ENCODE peak calls at places on chromosomes 3 and 15, in six cellular contexts. D is GM23248, R is HCT116, N is hepatocyte, Y is neural progenitor cell, W is MM.1S. V is an unnamed sample. For H3K9me3, the result is how much of the 10 kb centered on the place peaks cover.

GRCh38 chr15:42035362-42035761 is 14.5 kb upstream of the PLA2G4E start:
- DNase-seq in D (peak), R (no peak), N (peak), Y (no peak), W (peak), V (peak)

GRCh38 chr15:57896114-57896513 is 169.4 kb downstream of the ALDH1A2 start:
- DNase-seq in D (no peak), R (no peak), N (no peak), Y (no peak), W (no peak), V (no peak)

GRCh38 chr3:30199096-30199734 is 407.2 kb upstream of the TGFBR2 start:
- DNase-seq in D (peak), R (peak), N (peak), Y (peak), W (peak), V (peak)

GRCh38 chr15:64934023-64934422 is 22.3 kb downstream of the ANKDD1A start:
- DNase-seq in D (no peak), R (no peak), N (no peak), Y (no peak), W (no peak), V (no peak)

GRCh38 chr3:113132571-113132996 is 78.8 kb upstream of the BOC start:
- DNase-seq in D (peak), R (no peak), N (no peak), Y (no peak), W (no peak), V (no peak)

GRCh38 chr3:177610677-177611654 is 413.7 kb upstream of the TBL1XR1 start:
- DNase-seq in D (no peak), R (no peak), N (peak), Y (no peak), W (peak), V (no peak)

GRCh38 chr15:57994468-57995154 is 70.9 kb downstream of the ALDH1A2 start:
- DNase-seq in D (no peak), R (no peak), N (peak), Y (no peak), W (no peak), V (no peak)

GRCh38 chr3:115448856-115449255 is 174.5 kb upstream of the GAP43 start:
- DNase-seq in D (peak), R (no peak), N (no peak), Y (no peak), W (no peak), V (no peak)

GRCh38 chr15:57820119-57820518 is 113.6 kb downstream of the POLR2M start:
- DNase-seq in D (peak), R (no peak), N (no peak), Y (no peak), W (no peak), V (no peak)

GRCh38 chr3:9947025-9947995 is 4.9 kb downstream of the PRRT3 start:
- DNase-seq in D (peak), R (peak), N (peak), Y (peak), W (no peak), V (no peak)

GRCh38 chr3:161559177-161559998 is 62.8 kb downstream of the OTOL1 start:
- DNase-seq in D (peak), R (peak), N (peak), Y (peak), W (peak), V (peak)

GRCh38 chr3:102225407-102226132 is 209.2 kb upstream of the ZPLD1 start:
- DNase-seq in D (peak), R (peak), N (peak), Y (peak), W (peak), V (peak)

GRCh38 chr3:72972706-72973030 is 23.9 kb upstream of the PPP4R2 start:
- DNase-seq in D (no peak), R (no peak), N (no peak), Y (no peak), W (no peak), V (no peak)

GRCh38 chr3:106212658-106213222 is 343.9 kb upstream of the CBLB start:
- DNase-seq in D (peak), R (no peak), N (no peak), Y (no peak), W (no peak), V (no peak)

GRCh38 chr3:77323616-77324015 is 283.7 kb downstream of the ROBO2 start:
- DNase-seq in D (no peak), R (no peak), N (no peak), Y (no peak), W (no peak), V (no peak)

GRCh38 chr3:46334911-46335478 is 18.9 kb upstream of the CCR2 start:
- DNase-seq in D (peak), R (no peak), N (peak), Y (no peak), W (peak), V (no peak)

GRCh38 chr3:149965278-149965677 is 5.4 kb downstream of the PFN2 start:
- DNase-seq in D (peak), R (no peak), N (no peak), Y (no peak), W (no peak), V (peak)

GRCh38 chr3:52121459-52121795 is 32.8 kb downstream of the POC1A start:
- DNase-seq in D (no peak), R (no peak), N (no peak), Y (no peak), W (no peak), V (peak)

GRCh38 chr3:124217542-124217941 is 225.6 kb upstream of the ROPN1 start:
- DNase-seq in D (peak), R (peak), N (peak), Y (peak), W (peak), V (peak)

GRCh38 chr3:139307601-139308146 is 36.1 kb upstream of the MRPS22 start:
- DNase-seq in D (no peak), R (no peak), N (no peak), Y (no peak), W (no peak), V (no peak)

GRCh38 chr15:62656071-62656470 is 386.5 kb upstream of the TPM1 start:
- DNase-seq in D (no peak), R (no peak), N (no peak), Y (no peak), W (no peak), V (no peak)

GRCh38 chr3:128320551-128321340 is 145.9 kb downstream of the DNAJB8 start:
- DNase-seq in D (no peak), R (no peak), N (no peak), Y (no peak), W (no peak), V (no peak)

GRCh38 chr3:49673715-49674490 is at the start of gene APEH:
- DNase-seq in D (peak), R (peak), N (peak), Y (peak), W (peak), V (peak)

GRCh38 chr3:8560608-8561007 is 59.0 kb downstream of the LMCD1 start:
- DNase-seq in D (peak), R (no peak), N (peak), Y (no peak), W (no peak), V (no peak)

GRCh38 chr15:61364871-61365270 is 135.8 kb upstream of the RORA start:
- DNase-seq in D (no peak), R (no peak), N (peak), Y (peak), W (no peak), V (no peak)

GRCh38 chr15:90022345-90022744 is 21.2 kb downstream of the ZNF710 start:
- DNase-seq in D (no peak), R (no peak), N (no peak), Y (no peak), W (no peak), V (no peak)

GRCh38 chr15:36271048-36271447 is 308.4 kb upstream of the CDIN1 start:
- DNase-seq in D (no peak), R (no peak), N (no peak), Y (peak), W (no peak), V (no peak)

DNA sequence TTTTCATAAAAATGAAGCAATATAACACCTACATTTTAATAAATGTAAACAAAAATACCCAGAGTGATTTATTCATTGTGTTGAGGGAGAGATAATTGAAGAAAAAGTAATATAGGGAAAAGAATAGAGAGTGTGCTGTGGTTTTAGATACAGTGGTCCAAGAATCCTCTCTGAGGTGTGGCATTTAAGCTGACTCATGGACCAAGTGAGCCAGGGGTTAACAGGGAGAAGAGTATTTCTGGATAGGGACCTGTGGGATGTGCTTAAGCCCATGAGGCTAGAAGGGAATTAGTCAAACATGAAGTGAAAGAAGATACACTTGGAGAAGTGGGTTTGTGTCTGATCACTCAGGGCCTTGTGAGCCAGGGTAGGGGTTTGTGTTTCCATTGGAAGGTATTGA is 680.7 kb upstream of the GRM7 start:
- DNase-seq in D (no peak), R (no peak), N (no peak), Y (no peak), W (no peak), V (no peak)
- H3K9me3 ChIP-seq in D (under half), R (under half), N (under half), Y (under half), W (under half), V (under half)

GRCh38 chr15:100598655-100599054 is 3.3 kb downstream of the LINS1 start:
- DNase-seq in D (no peak), R (no peak), N (no peak), Y (no peak), W (no peak), V (no peak)

GRCh38 chr15:100601158-100601557 is 826 bp downstream of the LINS1 start:
- DNase-seq in D (peak), R (no peak), N (peak), Y (peak), W (peak), V (peak)

GRCh38 chr15:100602822-100603393 is 519 bp downstream of the ASB7 start:
- DNase-seq in D (peak), R (no peak), N (peak), Y (peak), W (peak), V (peak)

GRCh38 chr15:100602064-100602821 is at the start of the genes ASB7 and LINS1:
- DNase-seq in D (peak), R (peak), N (peak), Y (peak), W (peak), V (peak)

GRCh38 chr15:100601628-100602063 is 338 bp downstream of the LINS1 start:
- DNase-seq in D (no peak), R (no peak), N (no peak), Y (no peak), W (peak), V (no peak)
- H3K4me2 ChIP-seq in D (peak), R (peak), N (peak), Y (peak), W (peak), V (peak)

GRCh38 chr3:134009345-134010000 is 20.3 kb downstream of the SLCO2A1 start:
- DNase-seq in D (peak), R (no peak), N (no peak), Y (no peak), W (no peak), V (no peak)
- TF ChIP-seq EZH2phosphoT487 in D (no peak), R (no peak), N (no peak), Y (no peak), W (no peak), V (no peak)

DNA sequence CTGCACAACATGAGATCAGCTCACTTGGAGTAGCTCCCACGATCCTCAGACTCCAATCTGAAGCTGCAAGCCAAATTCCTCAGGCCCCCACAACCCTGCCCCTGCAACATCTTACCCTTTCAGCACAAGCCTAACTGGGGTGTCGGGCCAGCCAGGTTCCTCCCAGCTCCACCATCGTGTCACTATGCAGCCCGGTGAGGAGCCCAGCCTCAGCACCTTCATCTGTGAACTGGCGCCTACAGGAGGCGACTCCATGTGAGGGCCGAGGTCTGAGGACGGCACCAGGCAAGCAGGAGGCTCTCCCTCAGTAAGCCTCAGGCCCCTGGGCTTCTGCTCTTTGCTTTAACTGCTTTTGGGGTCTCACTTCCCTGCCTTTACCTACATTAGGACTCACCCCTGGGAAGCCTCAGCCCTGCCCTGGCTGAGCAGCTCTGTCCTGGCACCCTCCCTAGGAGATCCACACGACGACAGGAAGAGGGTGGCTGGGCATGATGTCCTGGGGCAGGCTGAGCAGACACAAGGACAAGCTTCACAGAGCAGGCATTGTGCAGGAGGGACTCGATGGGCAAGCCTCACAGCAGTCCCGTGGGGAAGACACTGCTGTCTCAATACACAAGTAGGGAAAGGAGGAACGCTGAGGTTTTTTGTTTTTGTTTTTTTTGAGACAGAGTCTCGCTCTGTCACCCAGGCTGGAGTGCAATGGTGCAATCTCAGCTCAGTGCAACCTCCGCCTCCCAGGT is 104.6 kb downstream of the ADAMTS17 start:
- DNase-seq in D (no peak), R (no peak), N (no peak), Y (no peak), W (no peak), V (no peak)
- H3K9me3 ChIP-seq in D (under half), R (under half), N (under half), Y (under half), W (under half), V (under half)

DNA sequence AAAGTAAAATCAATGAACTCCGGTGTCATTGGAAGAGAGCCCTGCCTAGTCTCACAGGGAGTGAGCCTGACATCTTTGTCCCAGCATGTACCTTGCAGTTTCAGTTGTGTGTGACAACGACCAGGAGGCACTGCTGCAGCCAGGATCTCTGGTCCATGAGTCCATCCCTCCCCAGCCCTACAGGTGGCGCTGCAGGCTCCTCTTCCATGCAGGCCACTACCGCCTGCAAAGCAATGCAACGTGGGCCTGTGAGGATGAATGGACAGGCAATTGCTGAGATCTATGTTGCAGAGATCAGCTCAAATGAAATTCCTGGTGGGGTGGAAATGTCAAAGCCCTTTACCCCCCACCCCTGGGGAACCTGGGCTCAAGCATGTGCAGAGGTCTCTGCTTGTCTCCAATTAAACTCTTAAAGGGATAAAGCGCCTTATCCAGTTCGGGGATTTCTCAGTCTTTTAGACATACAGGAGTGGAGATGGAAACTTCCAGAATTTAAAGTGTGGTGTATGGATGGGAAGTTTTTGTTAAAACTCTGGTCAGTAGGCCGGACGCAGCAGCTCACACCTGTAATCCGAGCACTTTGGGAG is 35.8 kb downstream of the TKT start:
- DNase-seq in D (peak), R (peak), N (peak), Y (peak), W (peak), V (peak)
- H3K4me2 ChIP-seq in D (no peak), R (no peak), N (no peak), Y (no peak), W (no peak), V (no peak)

DNA sequence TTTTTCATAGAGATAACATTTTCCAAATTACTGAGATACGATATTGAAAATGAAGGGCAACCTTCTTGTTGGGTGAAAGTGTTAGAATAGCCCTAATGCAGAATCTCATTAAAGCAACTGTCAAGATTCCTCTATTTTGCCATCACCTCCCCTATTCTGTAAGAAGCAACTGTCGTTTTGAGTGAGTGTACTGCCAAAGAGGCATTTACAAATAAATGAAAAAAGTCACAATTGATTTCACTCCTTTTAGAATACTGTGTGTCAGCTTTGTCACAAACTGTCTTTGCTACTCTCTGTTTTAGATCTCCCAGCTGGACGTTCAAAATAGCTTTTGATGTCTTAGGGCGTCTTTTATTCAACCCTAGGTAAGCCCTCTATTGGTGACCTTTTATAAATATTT is 322.8 kb upstream of the NAALADL2 start:
- DNase-seq in D (no peak), R (no peak), N (no peak), Y (peak), W (no peak), V (no peak)
- TF ChIP-seq EZH2phosphoT487 in D (no peak), R (no peak), N (no peak), Y (no peak), W (no peak), V (no peak)

GRCh38 chr3:264394-265156 is 68.0 kb downstream of the CHL1 start:
- DNase-seq in D (peak), R (no peak), N (peak), Y (no peak), W (no peak), V (no peak)
- H3K9me3 ChIP-seq in D (under half), R (under half), N (under half), Y (under half), W (under half), V (under half)

V was measured in OCI-LY7.